ENCODE peak calls at places on chromosomes 7 and 10, in ten cellular contexts. M is activated T-cell treated with anti-CD3 and anti-CD28 coated beads, Interleukin-2, amount 50 U/mL, for 72 hours; E is sciatic nerve; N is progenitor cell of endocrine pancreas; J is lower lobe of right lung; Y is effector memory CD4-positive, alpha-beta T cell; Q is T-helper 1 cell; Z is fibroblast of the aortic adventitia; F is NCI-H774; X is foreskin fibroblast. S is an unnamed sample.

GRCh38 chr7:34759477-34760125 is 101.6 kb downstream of the NPSR1 start:
- DNase-seq in Y (no peak), F (peak; percentile 22), X (peak; percentile 54), N (no peak), E (no peak), M (no peak), Q (no peak), Z (peak; percentile 52), J (no peak), S (peak; percentile 86)

GRCh38 chr10:2798340-2798739 is 269.0 kb upstream of the PFKP start:
- DNase-seq in Z (no peak), X (no peak), M (no peak), F (no peak), J (no peak), Y (no peak), Q (no peak), N (no peak), E (no peak), S (peak; percentile 19)

GRCh38 chr7:31958216-31958615 is 112.0 kb downstream of the PDE1C start:
- DNase-seq in Q (no peak), E (no peak), N (no peak), Z (peak; percentile 33), Y (no peak), F (no peak), X (peak; percentile 9), J (no peak), M (no peak), S (no peak)

GRCh38 chr10:108653466-108653865 is 1269.8 kb downstream of the XPNPEP1 start:
- DNase-seq in M (no peak), F (no peak), Z (no peak), J (no peak), E (no peak), Q (no peak), Y (no peak), N (no peak), X (peak; percentile 0), S (no peak)

GRCh38 chr10:103241262-103242011 is 4.2 kb upstream of the RPEL1 start:
- DNase-seq in N (no peak), E (no peak), Q (no peak), J (peak; percentile 73), Y (no peak), X (peak; percentile 71), M (no peak), F (no peak), Z (peak; percentile 46), S (peak; percentile 86)

GRCh38 chr7:46291064-46291463 is 370.0 kb upstream of the IGFBP3 start:
- DNase-seq in J (no peak), Y (no peak), N (no peak), Z (peak; percentile 53), X (peak; percentile 79), M (no peak), Q (no peak), E (no peak), F (no peak), S (no peak)

GRCh38 chr10:120741415-120741814 is 109.7 kb upstream of the WDR11 start:
- DNase-seq in Z (no peak), M (no peak), J (no peak), Y (no peak), Q (no peak), X (no peak), E (no peak), F (no peak), N (no peak), S (no peak)

GRCh38 chr10:72694476-72695369 is 2.8 kb downstream of the MCU start:
- DNase-seq in J (no peak), X (peak; percentile 73), Z (peak; percentile 74), M (no peak), Q (no peak), E (no peak), F (no peak), Y (no peak), N (no peak), S (no peak)

GRCh38 chr7:1123721-1124120 is 35.8 kb downstream of the GPER1 start:
- DNase-seq in E (peak; percentile 90), N (peak; percentile 45), F (no peak), Z (peak; percentile 95), J (peak; percentile 61), Y (no peak), X (peak; percentile 56), Q (no peak), M (no peak), S (peak; percentile 92)

GRCh38 chr10:8049151-8049873 is 5.2 kb upstream of the GATA3 start:
- DNase-seq in Y (no peak), Z (no peak), F (no peak), X (no peak), M (no peak), E (peak; percentile 53), Q (no peak), N (no peak), J (no peak), S (peak; percentile 86)

GRCh38 chr7:122123746-122124145 is 20.3 kb downstream of the AASS start:
- DNase-seq in F (no peak), E (no peak), M (no peak), Z (no peak), Y (no peak), X (peak; percentile 10), J (no peak), Q (no peak), N (no peak), S (no peak)

GRCh38 chr7:6709808-6710207 is 3.1 kb upstream of the ZNF12 start:
- DNase-seq in Y (no peak), Z (no peak), X (peak; percentile 2), M (no peak), J (no peak), F (no peak), E (no peak), Q (no peak), N (no peak), S (no peak)

S was measured in mesendoderm.